ENCODE peak calls at places on chromosome 13, in four cellular contexts. Z is right lobe of liver; I is stimulated activated CD4-positive, alpha-beta T cell treated with anti-CD3 and anti-CD28 coated beads, Interleukin-2, amount 100 ng/mL, for 48 hours; O is NCI-H2081. J is an unnamed sample.

GRCh38 chr13:27526516-27526915 is 76.2 kb upstream of the MTIF3 start:
- DNase-seq in Z (no peak), I (no peak), O (no peak), J (no peak)

GRCh38 chr13:28659611-28659970 is 661 bp downstream of the POMP start:
- DNase-seq in Z (no peak), I (no peak), O (no peak), J (no peak)

GRCh38 chr13:104017317-104017716 is 951.1 kb upstream of the SLC10A2 start:
- DNase-seq in Z (no peak), I (no peak), O (no peak), J (no peak)

GRCh38 chr13:114062754-114063153 is 69.7 kb downstream of the RASA3 start:
- DNase-seq in Z (no peak), I (no peak), O (no peak), J (no peak)

GRCh38 chr13:113855012-113855921 is 8.6 kb downstream of the GAS6 start:
- DNase-seq in Z (no peak), I (no peak), O (no peak), J (no peak)

GRCh38 chr13:71864981-71865857 is 1.8 kb downstream of the DACH1 start:
- DNase-seq in Z (peak; percentile 38), I (no peak), O (peak; percentile 17), J (peak; percentile 69)

GRCh38 chr13:79936368-79937136 is 404.4 kb downstream of the SPRY2 start:
- DNase-seq in Z (no peak), I (no peak), O (no peak), J (no peak)

GRCh38 chr13:62846302-62846701 is 1430.7 kb upstream of the PCDH20 start:
- DNase-seq in Z (no peak), I (no peak), O (no peak), J (no peak)

GRCh38 chr13:77274126-77274525 is 52.8 kb downstream of the MYCBP2 start:
- DNase-seq in Z (no peak), I (no peak), O (no peak), J (no peak)

GRCh38 chr13:65943711-65944110 is 1286.4 kb downstream of the PCDH9 start:
- DNase-seq in Z (no peak), I (no peak), O (no peak), J (no peak)

GRCh38 chr13:98751397-98752110 is 918 bp downstream of the SLC15A1 start:
- DNase-seq in Z (peak; percentile 36), I (no peak), O (no peak), J (peak; percentile 45)

GRCh38 chr13:71634605-71635443 is 232.2 kb downstream of the DACH1 start:
- DNase-seq in Z (no peak), I (no peak), O (no peak), J (no peak)

GRCh38 chr13:33110713-33111413 is 94.6 kb downstream of the KL start:
- DNase-seq in Z (no peak), I (no peak), O (no peak), J (no peak)

GRCh38 chr13:50393641-50394040 is 378.4 kb downstream of the KCNRG start:
- DNase-seq in Z (no peak), I (no peak), O (peak; percentile 45), J (no peak)

GRCh38 chr13:101512650-101513049 is 60.2 kb downstream of the ITGBL1 start:
- DNase-seq in Z (no peak), I (no peak), O (no peak), J (no peak)

GRCh38 chr13:113073942-113074341 is 31.6 kb upstream of the F7 start:
- DNase-seq in Z (no peak), I (no peak), O (no peak), J (peak; percentile 14)

GRCh38 chr13:41418027-41418426 is 39.3 kb upstream of the RGCC start:
- DNase-seq in Z (no peak), I (no peak), O (no peak), J (no peak)

GRCh38 chr13:48574036-48574796 is 41.3 kb upstream of the RCBTB2 start:
- DNase-seq in Z (no peak), I (no peak), O (no peak), J (no peak)